ENCODE peak calls at places on chromosomes 5 and 9, in seven cellular contexts. I is amniotic stem cell, H is body of pancreas, R is cardiac muscle cell, V is NCI-H1048, F is WTC11, N is midbrain. Q is an unnamed sample.

GRCh38 chr5:173473293-173473692 is 143.2 kb downstream of the BOD1 start:
- DNase-seq in I (no peak), H (no peak), R (no peak), V (no peak), F (no peak), N (no peak), Q (no peak)

GRCh38 chr9:68552700-68553099 is 12.0 kb upstream of the TMEM252 start:
- DNase-seq in I (no peak), H (no peak), R (no peak), V (no peak), F (no peak), N (no peak), Q (no peak)

GRCh38 chr9:80012557-80013330 is 441.0 kb downstream of the TLE4 start:
- DNase-seq in I (no peak), H (no peak), R (no peak), V (no peak), F (no peak), N (no peak), Q (no peak)

GRCh38 chr5:79146352-79146751 is 34.7 kb downstream of the BHMT start:
- DNase-seq in I (no peak), H (no peak), R (no peak), V (no peak), F (no peak), N (no peak), Q (peak)

GRCh38 chr5:20949636-20950035 is 961.6 kb upstream of the CDH18 start:
- DNase-seq in I (no peak), H (no peak), R (peak), V (no peak), F (no peak), N (no peak), Q (no peak)

GRCh38 chr5:16578474-16578883 is 38.3 kb downstream of the RETREG1 start:
- DNase-seq in I (no peak), H (no peak), R (no peak), V (no peak), F (no peak), N (peak), Q (no peak)

GRCh38 chr9:120258096-120258495 is 321.9 kb downstream of the CDK5RAP2 start:
- DNase-seq in I (no peak), H (no peak), R (no peak), V (no peak), F (no peak), N (no peak), Q (no peak)

GRCh38 chr9:98743329-98743728 is 34.6 kb upstream of the GABBR2 start:
- DNase-seq in I (no peak), H (no peak), R (no peak), V (no peak), F (no peak), N (no peak), Q (no peak)

GRCh38 chr9:112486221-112487007 is at the start of gene KIAA1958:
- DNase-seq in I (no peak), H (peak), R (peak), V (peak), F (peak), N (peak), Q (peak)

GRCh38 chr5:146005723-146006122 is 69.3 kb downstream of the SH3RF2 start:
- DNase-seq in I (no peak), H (no peak), R (no peak), V (no peak), F (no peak), N (no peak), Q (no peak)

GRCh38 chr5:128536229-128536860 is 1.7 kb downstream of the FBN2 start:
- DNase-seq in I (no peak), H (no peak), R (no peak), V (no peak), F (peak), N (no peak), Q (peak)

GRCh38 chr5:45507174-45507573 is 189.0 kb downstream of the HCN1 start:
- DNase-seq in I (no peak), H (peak), R (peak), V (no peak), F (no peak), N (peak), Q (peak)

GRCh38 chr9:86481466-86481865 is 127.3 kb upstream of the TUT7 start:
- DNase-seq in I (no peak), H (no peak), R (no peak), V (no peak), F (no peak), N (no peak), Q (no peak)

GRCh38 chr9:120781236-120781635 is 12.0 kb downstream of the FBXW2 start:
- DNase-seq in I (no peak), H (no peak), R (no peak), V (no peak), F (no peak), N (no peak), Q (no peak)

GRCh38 chr5:133052317-133053175 is 733 bp downstream of the HSPA4 start:
- DNase-seq in I (peak), H (peak), R (peak), V (peak), F (peak), N (peak), Q (peak)

GRCh38 chr9:26462213-26462612 is 430.4 kb downstream of the CAAP1 start:
- DNase-seq in I (no peak), H (no peak), R (peak), V (no peak), F (no peak), N (no peak), Q (peak)

GRCh38 chr5:135154197-135154596 is 120.2 kb upstream of the PITX1 start:
- DNase-seq in I (no peak), H (no peak), R (no peak), V (no peak), F (no peak), N (no peak), Q (no peak)

GRCh38 chr5:168583742-168584482 is 4.7 kb upstream of the PANK3 start:
- DNase-seq in I (no peak), H (no peak), R (no peak), V (no peak), F (no peak), N (no peak), Q (no peak)

GRCh38 chr5:54658014-54658413 is 140.5 kb downstream of the SNX18 start:
- DNase-seq in I (no peak), H (no peak), R (no peak), V (no peak), F (no peak), N (no peak), Q (no peak)

GRCh38 chr9:19934301-19934868 is 145.5 kb upstream of the SLC24A2 start:
- DNase-seq in I (no peak), H (peak), R (no peak), V (no peak), F (peak), N (no peak), Q (peak)

GRCh38 chr5:42268630-42269029 is 154.6 kb upstream of the GHR start:
- DNase-seq in I (no peak), H (no peak), R (no peak), V (no peak), F (no peak), N (no peak), Q (no peak)

GRCh38 chr5:145446412-145446811 is 388.7 kb downstream of the PRELID2 start:
- DNase-seq in I (no peak), H (no peak), R (no peak), V (no peak), F (no peak), N (no peak), Q (no peak)

GRCh38 chr5:34627794-34628193 is 28.3 kb upstream of the RAI14 start:
- DNase-seq in I (peak), H (no peak), R (no peak), V (no peak), F (no peak), N (no peak), Q (no peak)

GRCh38 chr5:65611524-65611923 is 12.6 kb downstream of the TRIM23 start:
- DNase-seq in I (no peak), H (peak), R (no peak), V (no peak), F (no peak), N (no peak), Q (no peak)

GRCh38 chr5:123215929-123216702 is 127.1 kb downstream of the PRDM6 start:
- DNase-seq in I (no peak), H (no peak), R (no peak), V (no peak), F (no peak), N (no peak), Q (peak)

GRCh38 chr5:176373100-176373818 is 8.0 kb downstream of the ARL10 start:
- DNase-seq in I (no peak), H (peak), R (no peak), V (no peak), F (no peak), N (no peak), Q (no peak)

GRCh38 chr5:139277171-139277570 is 16.4 kb upstream of the MATR3 start:
- DNase-seq in I (no peak), H (no peak), R (no peak), V (no peak), F (no peak), N (peak), Q (no peak)

GRCh38 chr9:76153902-76154629 is 240.2 kb downstream of the RFK start:
- DNase-seq in I (no peak), H (no peak), R (no peak), V (no peak), F (no peak), N (no peak), Q (no peak)

GRCh38 chr5:135553688-135554462 is 18.1 kb upstream of the NEUROG1 start:
- DNase-seq in I (no peak), H (peak), R (peak), V (no peak), F (peak), N (peak), Q (peak)

GRCh38 chr5:154762700-154763099 is 7.5 kb downstream of the LARP1 start:
- DNase-seq in I (no peak), H (no peak), R (no peak), V (no peak), F (no peak), N (no peak), Q (no peak)

GRCh38 chr9:79709945-79710674 is 138.3 kb downstream of the TLE4 start:
- DNase-seq in I (no peak), H (no peak), R (no peak), V (no peak), F (no peak), N (no peak), Q (peak)

GRCh38 chr9:122904466-122904822 is 715 bp downstream of the RC3H2 start:
- DNase-seq in I (no peak), H (peak), R (peak), V (no peak), F (peak), N (peak), Q (peak)

GRCh38 chr5:120446068-120446492 is 18.0 kb upstream of the PRR16 start:
- DNase-seq in I (peak), H (no peak), R (no peak), V (no peak), F (no peak), N (no peak), Q (no peak)

GRCh38 chr9:89536145-89536574 is 38.2 kb upstream of the SEMA4D start:
- DNase-seq in I (no peak), H (no peak), R (no peak), V (no peak), F (no peak), N (no peak), Q (no peak)

GRCh38 chr5:41925555-41925946 is 470 bp downstream of the FBXO4 start:
- DNase-seq in I (no peak), H (peak), R (no peak), V (no peak), F (no peak), N (peak), Q (no peak)

GRCh38 chr5:138282918-138283742 is 8.7 kb upstream of the GFRA3 start:
- DNase-seq in I (peak), H (peak), R (peak), V (no peak), F (peak), N (peak), Q (peak)